ENCODE peak calls at places on chromosome 1, in seven cellular contexts. K is tibial nerve; V is heart left ventricle; N is RWPE2; R is PC-3; S is psoas muscle; P is CD4-positive, alpha-beta memory T cell. J is an unnamed sample.
A peak's percentile ranks its signal among the peaks of the same experiment; 100 is the strongest.

GRCh38 chr1:15384301-15384901 is 25.3 kb upstream of the EFHD2 start:
- DNase-seq in K (no peak), V (no peak), N (no peak), R (no peak), S (no peak), P (no peak), J (no peak)

GRCh38 chr1:221887091-221887746 is 145.3 kb upstream of the DUSP10 start:
- DNase-seq in K (peak; percentile 29), V (peak; percentile 54), N (peak; percentile 84), R (peak; percentile 100), S (peak; percentile 92), P (no peak), J (no peak)

GRCh38 chr1:40232444-40232843 is 15.3 kb upstream of the TMCO2 start:
- DNase-seq in K (no peak), V (no peak), N (no peak), R (no peak), S (no peak), P (peak; percentile 53), J (peak; percentile 17)

GRCh38 chr1:25006770-25007169 is 76.7 kb upstream of the RUNX3 start:
- DNase-seq in K (peak; percentile 45), V (peak; percentile 38), N (no peak), R (no peak), S (no peak), P (no peak), J (no peak)

GRCh38 chr1:163166886-163167555 is 35.7 kb downstream of the RGS5 start:
- DNase-seq in K (no peak), V (no peak), N (no peak), R (no peak), S (no peak), P (no peak), J (no peak)

GRCh38 chr1:94514095-94514727 is 27.3 kb downstream of the F3 start:
- DNase-seq in K (peak; percentile 52), V (no peak), N (no peak), R (peak; percentile 53), S (no peak), P (no peak), J (no peak)

GRCh38 chr1:58745086-58745485 is 38.8 kb downstream of the JUN start:
- DNase-seq in K (no peak), V (no peak), N (no peak), R (no peak), S (no peak), P (no peak), J (no peak)

GRCh38 chr1:244749230-244750016 is 86.0 kb upstream of the COX20 start:
- DNase-seq in K (no peak), V (no peak), N (no peak), R (no peak), S (no peak), P (no peak), J (no peak)

GRCh38 chr1:27341525-27342252 is at the start of gene SYTL1:
- DNase-seq in K (no peak), V (no peak), N (no peak), R (peak; percentile 86), S (no peak), P (peak; percentile 64), J (peak; percentile 54)

GRCh38 chr1:50977575-50978143 is 7.6 kb downstream of the CDKN2C start:
- DNase-seq in K (peak; percentile 8), V (peak; percentile 74), N (no peak), R (peak; percentile 47), S (peak; percentile 88), P (peak; percentile 34), J (no peak)

GRCh38 chr1:230804396-230804795 is 57.2 kb downstream of the CAPN9 start:
- DNase-seq in K (no peak), V (no peak), N (no peak), R (no peak), S (no peak), P (no peak), J (no peak)

GRCh38 chr1:198101716-198102453 is 54.9 kb upstream of the NEK7 start:
- DNase-seq in K (no peak), V (no peak), N (no peak), R (no peak), S (no peak), P (no peak), J (no peak)

GRCh38 chr1:151934048-151934493 is 24.8 kb upstream of the THEM4 start:
- DNase-seq in K (peak; percentile 54), V (peak; percentile 48), N (no peak), R (peak; percentile 88), S (no peak), P (peak; percentile 69), J (peak; percentile 37)

GRCh38 chr1:32398401-32398800 is 4.2 kb upstream of the BSDC1 start:
- DNase-seq in K (no peak), V (no peak), N (no peak), R (no peak), S (no peak), P (no peak), J (no peak)

GRCh38 chr1:32396482-32396881 is 2.2 kb upstream of the BSDC1 start:
- DNase-seq in K (no peak), V (no peak), N (no peak), R (no peak), S (no peak), P (no peak), J (no peak)

GRCh38 chr1:32404956-32405355 is 10.7 kb upstream of the BSDC1 start:
- DNase-seq in K (no peak), V (no peak), N (no peak), R (no peak), S (no peak), P (no peak), J (no peak)

GRCh38 chr1:32399853-32400252 is 5.6 kb upstream of the BSDC1 start:
- DNase-seq in K (no peak), V (no peak), N (no peak), R (no peak), S (no peak), P (no peak), J (no peak)

DNA sequence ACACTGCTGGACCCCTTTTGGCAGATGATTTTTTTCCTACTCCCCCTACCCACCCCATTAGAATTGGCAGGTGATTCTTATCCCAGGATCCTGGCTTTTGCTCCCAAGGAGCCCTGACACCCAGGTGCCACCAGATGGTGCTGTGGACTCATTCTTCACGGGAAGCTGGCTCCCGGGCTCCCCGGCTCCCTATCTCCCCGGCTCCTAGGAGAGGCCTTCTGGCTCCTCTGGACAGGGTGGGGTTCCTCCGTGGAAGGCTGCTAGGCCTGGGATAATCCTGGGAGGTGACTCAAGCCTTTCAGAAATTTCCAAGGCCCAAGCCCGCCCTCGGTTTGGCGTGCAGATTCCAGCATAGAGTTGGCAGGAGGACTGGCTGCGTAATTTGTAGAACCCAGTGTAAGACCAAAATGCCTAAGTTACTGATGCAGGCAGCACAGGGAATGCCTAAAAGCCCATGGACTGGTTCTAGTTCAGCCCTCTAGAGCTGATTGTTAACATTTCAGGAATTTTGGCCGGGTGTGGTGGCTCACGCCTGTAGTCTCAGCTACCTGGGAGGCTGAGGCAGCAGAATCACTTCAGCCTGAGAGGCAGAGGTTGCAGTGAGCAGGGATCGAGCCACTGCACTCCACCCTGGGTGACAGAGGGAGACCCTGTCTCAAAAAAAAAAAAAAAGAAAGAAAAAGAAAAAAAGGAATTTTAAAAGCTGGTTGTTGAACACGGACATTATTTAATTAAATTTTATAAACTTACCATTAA is 6.8 kb upstream of the BSDC1 start:
- DNase-seq in K (peak; percentile 87), V (peak; percentile 82), N (peak; percentile 79), R (peak; percentile 84), S (peak; percentile 93), P (peak; percentile 28), J (peak; percentile 45)
- H3K36me3 ChIP-seq in K (no peaks in the 10 kb centered on the region), V (no peaks in the 10 kb centered on the region), N (no peaks in the 10 kb centered on the region), R (no peaks in the 10 kb centered on the region), S (no peaks in the 10 kb centered on the region), P (no peaks in the 10 kb centered on the region), J (no peaks in the 10 kb centered on the region)

GRCh38 chr1:154819628-154820590 is 50.2 kb downstream of the KCNN3 start:
- DNase-seq in K (no peak), V (no peak), N (no peak), R (peak; percentile 48), S (no peak), P (no peak), J (no peak)

GRCh38 chr1:154818911-154819310 is 51.2 kb downstream of the KCNN3 start:
- DNase-seq in K (no peak), V (no peak), N (no peak), R (no peak), S (no peak), P (no peak), J (no peak)

GRCh38 chr1:154821083-154821482 is 49.0 kb downstream of the KCNN3 start:
- DNase-seq in K (no peak), V (no peak), N (no peak), R (no peak), S (no peak), P (no peak), J (no peak)

GRCh38 chr1:154822717-154823116 is 47.4 kb downstream of the KCNN3 start:
- DNase-seq in K (no peak), V (no peak), N (no peak), R (no peak), S (no peak), P (no peak), J (no peak)

GRCh38 chr1:154820646-154821045 is 49.4 kb downstream of the KCNN3 start:
- DNase-seq in K (no peak), V (no peak), N (no peak), R (no peak), S (no peak), P (no peak), J (no peak)
- H3K4me1 ChIP-seq in K (no peaks in the 10 kb centered on the region), V (no peaks in the 10 kb centered on the region), N (no peaks in the 10 kb centered on the region), R (no peaks in the 10 kb centered on the region), S (peaks cover 6% of the 10 kb centered on the region), P (no peaks in the 10 kb centered on the region), J (no peaks in the 10 kb centered on the region)

GRCh38 chr1:20538760-20539551 is 13.4 kb upstream of the FAM43B start:
- DNase-seq in K (no peak), V (no peak), N (no peak), R (peak; percentile 66), S (no peak), P (no peak), J (no peak)

GRCh38 chr1:20534659-20535417 is 17.5 kb upstream of the FAM43B start:
- DNase-seq in K (no peak), V (no peak), N (no peak), R (no peak), S (no peak), P (no peak), J (no peak)

GRCh38 chr1:20540281-20540680 is 12.1 kb upstream of the FAM43B start:
- DNase-seq in K (no peak), V (no peak), N (no peak), R (peak; percentile 6), S (no peak), P (no peak), J (no peak)

GRCh38 chr1:20533635-20534034 is 18.7 kb upstream of the FAM43B start:
- DNase-seq in K (no peak), V (no peak), N (no peak), R (no peak), S (no peak), P (no peak), J (no peak)

DNA sequence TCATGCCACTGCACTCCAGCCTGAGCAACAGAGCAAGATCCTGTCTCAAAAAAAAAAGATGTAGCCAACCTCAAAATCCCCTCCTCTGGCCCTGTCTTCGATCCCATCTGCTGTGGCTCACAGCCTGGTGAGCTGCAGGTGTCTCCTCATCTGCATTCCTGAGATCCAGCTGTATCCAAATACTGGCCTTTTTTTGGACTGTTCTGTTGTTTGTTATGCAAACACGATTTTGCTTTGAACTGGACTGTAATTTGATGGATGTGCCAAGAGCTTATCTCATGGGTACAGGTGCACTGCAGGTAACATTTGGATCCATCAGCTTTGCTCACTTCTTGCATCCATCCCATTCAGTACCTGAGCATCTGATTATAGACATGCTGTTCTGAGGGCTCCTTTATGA is 14.1 kb upstream of the FAM43B start:
- DNase-seq in K (no peak), V (no peak), N (no peak), R (peak; percentile 48), S (no peak), P (no peak), J (no peak)
- H3K27me3 ChIP-seq in K (peaks cover 17% of the 10 kb centered on the region), V (no peaks in the 10 kb centered on the region), N (no peaks in the 10 kb centered on the region), R (no peaks in the 10 kb centered on the region), S (peaks cover 16% of the 10 kb centered on the region), P (no peaks in the 10 kb centered on the region), J (no peaks in the 10 kb centered on the region)

GRCh38 chr1:99811075-99811474 is 39.1 kb upstream of the AGL start:
- DNase-seq in K (no peak), V (no peak), N (no peak), R (no peak), S (no peak), P (no peak), J (no peak)
- H3K36me3 ChIP-seq in K (no peaks in the 10 kb centered on the region), V (no peaks in the 10 kb centered on the region), N (no peaks in the 10 kb centered on the region), R (no peaks in the 10 kb centered on the region), S (no peaks in the 10 kb centered on the region), P (no peaks in the 10 kb centered on the region), J (no peaks in the 10 kb centered on the region)